ENCODE peak calls at places on chromosome 21, in four cellular contexts. N is body of pancreas, E is coronary artery, T is dorsolateral prefrontal cortex. C is an unnamed sample.

GRCh38 chr21:17780539-17780938 is 38.6 kb downstream of the C21orf91 start:
- DNase-seq in N (no peak), E (no peak), T (no peak), C (no peak)

GRCh38 chr21:29306920-29307319 is 8.2 kb downstream of the BACH1 start:
- DNase-seq in N (no peak), E (no peak), T (no peak), C (no peak)

GRCh38 chr21:16419188-16419874 is 689.5 kb downstream of the USP25 start:
- DNase-seq in N (peak; percentile 87), E (peak; percentile 85), T (peak; percentile 60), C (peak; percentile 65)

GRCh38 chr21:34885636-34886553 is 163.2 kb downstream of the RUNX1 start:
- DNase-seq in N (no peak), E (no peak), T (no peak), C (no peak)

GRCh38 chr21:35352066-35352770 is 303.1 kb upstream of the RUNX1 start:
- DNase-seq in N (no peak), E (no peak), T (no peak), C (peak; percentile 41)

GRCh38 chr21:37710555-37711293 is 205.5 kb downstream of the KCNJ6 start:
- DNase-seq in N (no peak), E (no peak), T (no peak), C (peak; percentile 7)

GRCh38 chr21:22263890-22264289 is 1265.7 kb downstream of the NCAM2 start:
- DNase-seq in N (no peak), E (no peak), T (no peak), C (no peak)

GRCh38 chr21:16307256-16307655 is 577.5 kb downstream of the USP25 start:
- DNase-seq in N (no peak), E (no peak), T (no peak), C (no peak)

GRCh38 chr21:21688877-21689276 is 690.7 kb downstream of the NCAM2 start:
- DNase-seq in N (no peak), E (no peak), T (no peak), C (peak; percentile 57)

GRCh38 chr21:27582246-27582945 is 615.5 kb upstream of the ADAMTS5 start:
- DNase-seq in N (no peak), E (no peak), T (no peak), C (no peak)

GRCh38 chr21:18622383-18622782 is 218.8 kb upstream of the TMPRSS15 start:
- DNase-seq in N (no peak), E (no peak), T (no peak), C (no peak)

GRCh38 chr21:17540530-17540929 is 27.7 kb downstream of the CXADR start:
- DNase-seq in N (no peak), E (no peak), T (no peak), C (no peak)

GRCh38 chr21:34690041-34690792 is 21.4 kb downstream of the CLIC6 start:
- DNase-seq in N (no peak), E (no peak), T (no peak), C (no peak)

GRCh38 chr21:16020878-16021277 is 291.1 kb downstream of the USP25 start:
- DNase-seq in N (no peak), E (no peak), T (no peak), C (no peak)

GRCh38 chr21:29144736-29145353 is 14.4 kb downstream of the MAP3K7CL start:
- DNase-seq in N (no peak), E (no peak), T (no peak), C (peak; percentile 47)

GRCh38 chr21:38220270-38220737 is 36.5 kb upstream of the KCNJ15 start:
- DNase-seq in N (no peak), E (no peak), T (no peak), C (peak; percentile 37)

DNA sequence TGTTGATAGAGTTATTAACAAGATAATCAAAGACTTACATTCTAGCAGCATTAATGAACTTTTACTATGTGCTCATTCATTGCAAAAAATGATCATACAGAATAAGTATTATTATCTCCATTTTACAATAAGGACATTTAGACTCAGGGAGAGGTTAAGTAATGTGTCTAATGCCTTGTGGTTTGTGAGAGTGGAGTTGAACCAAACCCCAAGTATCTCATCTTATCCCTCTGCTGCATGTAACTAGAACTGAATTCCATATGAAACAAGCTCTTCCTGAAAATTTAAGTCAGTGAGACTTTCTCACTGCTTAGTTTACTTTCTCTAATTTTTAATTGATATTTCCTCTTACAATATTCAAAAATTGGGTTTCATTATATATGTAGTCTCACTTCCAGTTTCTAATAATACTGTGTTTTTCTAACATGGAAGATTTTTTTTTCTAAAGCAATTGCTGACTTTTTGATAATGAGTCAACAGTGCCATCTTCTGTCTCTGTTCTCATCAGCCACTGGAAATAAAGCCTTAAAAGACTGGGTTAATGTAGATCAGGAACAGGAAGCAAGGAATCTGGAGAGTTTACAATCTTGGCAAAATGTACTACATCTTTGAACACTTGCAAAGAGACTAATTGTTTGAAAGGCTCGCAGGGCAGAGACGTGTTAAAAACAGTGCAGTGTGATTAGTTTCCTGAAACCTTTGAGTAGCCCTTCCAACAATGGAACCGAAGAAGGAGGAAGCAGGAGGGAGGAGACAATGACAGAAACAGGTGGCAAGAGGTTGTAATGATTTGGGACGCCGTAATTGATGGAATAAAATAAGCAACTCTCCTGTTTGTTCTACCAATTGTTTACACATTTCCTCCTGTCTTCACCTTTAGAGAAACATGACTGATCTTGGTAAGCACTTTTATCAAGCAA is 567.6 kb downstream of the MRPL39 start:
- DNase-seq in N (no peak), E (no peak), T (no peak), C (no peak)
- TF ChIP-seq CTCF in N (peak; percentile 62), E (no peak), T (peak; percentile 58), C (no peak)

DNA sequence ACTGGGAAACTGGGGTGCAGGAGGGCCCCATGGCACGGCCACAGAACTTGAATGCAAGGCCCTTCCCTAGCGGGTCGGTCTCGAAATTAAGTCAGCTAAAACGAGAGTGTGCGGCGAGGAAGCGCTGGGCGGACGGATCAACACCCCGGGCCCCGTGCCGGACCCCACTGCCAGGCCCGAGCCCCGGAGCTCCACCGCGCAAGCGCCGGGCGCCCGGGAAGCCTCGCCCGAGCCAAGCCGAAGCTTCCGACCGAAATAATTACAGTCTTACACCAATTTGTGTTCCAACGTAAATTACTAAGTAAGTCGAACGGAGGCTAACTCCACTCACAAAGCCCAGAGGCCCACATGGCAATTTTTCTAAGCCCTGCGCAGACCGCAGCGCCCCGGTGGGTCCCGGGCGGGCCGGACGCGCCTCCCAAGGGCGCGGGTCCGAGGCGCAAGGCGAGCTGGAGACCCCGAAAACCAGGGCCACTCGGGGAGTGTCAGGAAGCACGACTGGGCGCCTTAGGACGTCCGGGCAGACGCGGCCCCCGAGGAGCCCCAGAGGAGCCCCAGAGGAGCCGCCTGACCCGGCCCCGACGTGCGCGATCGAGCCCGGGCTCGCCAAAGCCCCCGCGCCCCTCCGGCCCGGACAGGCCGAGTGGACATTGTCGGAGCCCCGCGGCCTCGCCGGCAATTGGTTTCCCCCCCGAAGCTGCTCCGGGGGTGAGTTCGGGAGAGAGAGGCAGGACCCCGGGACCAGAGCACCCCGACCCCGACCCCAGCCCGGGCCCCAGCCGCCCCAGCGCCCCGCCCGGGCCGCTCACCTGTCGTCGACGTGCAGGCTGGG is 585 bp downstream of the RIPK4 start:
- DNase-seq in N (peak; percentile 45), E (no peak), T (no peak), C (no peak)
- H3K4me3 ChIP-seq in N (peak overlapping the region; percentile 54), E (peak overlapping the region; percentile 75), T (no peak overlapping the region), C (peak overlapping the region; percentile 46)

DNA sequence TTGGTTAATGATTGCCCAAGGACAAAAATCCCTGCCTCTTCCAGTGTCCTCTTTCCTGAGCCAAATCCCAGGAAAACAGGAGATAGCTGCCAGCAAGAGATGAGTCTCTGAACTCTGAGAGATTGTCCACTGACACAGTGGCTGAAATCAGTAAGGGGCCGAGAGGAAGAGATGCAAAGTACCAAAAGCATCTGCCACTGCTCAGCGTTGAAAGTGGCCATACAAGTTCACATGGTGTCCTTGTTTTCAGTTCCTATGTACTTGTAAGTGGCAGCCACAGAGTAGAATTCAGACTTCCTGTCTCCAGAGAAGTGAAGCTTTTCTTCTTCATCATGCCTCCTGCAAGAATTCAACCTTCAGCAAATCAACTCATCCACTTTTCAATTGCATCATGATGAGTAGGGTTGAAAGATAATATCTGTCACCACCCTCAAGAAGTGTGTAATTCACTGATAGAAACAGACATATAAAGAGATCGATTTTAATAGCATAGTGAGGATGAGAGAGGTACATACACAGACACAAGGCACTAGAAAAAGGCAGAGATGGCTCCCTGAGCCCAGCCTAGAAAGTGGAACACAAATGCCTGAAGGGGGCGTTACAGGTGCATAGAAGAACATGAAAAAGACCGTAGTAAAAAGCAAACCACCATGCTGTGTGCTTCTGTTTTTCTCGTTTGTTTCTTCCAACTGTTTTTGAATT is 185.8 kb downstream of the MRPL39 start:
- DNase-seq in N (no peak), E (no peak), T (no peak), C (peak; percentile 67)
- TF ChIP-seq CTCF in N (peak; percentile 19), E (no peak), T (no peak), C (peak; percentile 39)

DNA sequence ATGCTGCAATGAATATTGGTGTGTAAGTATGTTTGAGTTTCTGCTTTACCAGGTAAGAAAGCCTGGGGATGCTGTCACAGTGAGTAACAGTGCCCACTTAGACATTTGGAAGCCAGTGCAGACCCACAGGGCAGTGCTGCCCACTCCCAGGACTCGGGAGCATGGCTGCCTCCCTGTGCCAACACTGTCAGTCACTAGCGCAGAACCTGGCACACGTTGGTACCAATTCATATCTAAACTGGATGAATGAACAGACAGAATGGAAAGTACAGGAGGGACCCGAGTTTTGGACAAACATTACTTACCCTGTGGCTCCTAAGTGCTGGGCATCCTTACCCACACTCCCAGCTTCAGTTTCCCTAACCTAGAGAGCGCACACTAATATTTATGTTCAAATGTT is 1.6 kb upstream of the EVA1C start:
- DNase-seq in N (no peak), E (no peak), T (no peak), C (no peak)
- H3K4me3 ChIP-seq in N (no peak overlapping the region), E (peak overlapping the region; percentile 94), T (peak overlapping the region; percentile 73), C (peak overlapping the region; percentile 73)

DNA sequence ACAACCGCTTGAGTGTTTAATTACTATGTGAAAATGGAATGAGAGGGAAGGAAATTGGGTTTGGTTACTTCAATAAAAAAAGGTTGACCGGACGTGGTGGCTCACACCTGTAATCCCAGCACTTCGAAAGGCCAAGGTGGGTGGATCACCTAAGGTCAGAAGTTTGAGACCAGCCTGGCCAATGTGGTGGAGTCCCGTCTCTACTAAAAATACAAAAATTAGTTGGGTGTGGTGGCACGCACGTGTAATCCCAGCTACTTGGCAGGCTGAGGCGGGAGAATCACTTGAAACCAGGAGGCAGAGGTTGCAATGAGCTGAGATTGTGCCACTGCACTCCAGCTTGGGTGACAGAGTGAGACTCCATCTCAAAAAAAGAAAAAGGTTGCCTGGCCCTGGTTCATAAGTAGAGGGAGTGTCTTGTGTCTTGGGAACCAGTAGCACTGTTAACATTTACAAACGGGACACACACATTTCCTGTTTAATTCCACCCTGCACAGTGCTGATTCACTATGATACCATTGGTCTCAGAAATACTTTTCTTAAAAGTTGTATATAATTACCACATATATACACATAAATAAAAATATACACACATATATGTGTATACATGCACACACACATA is 27.6 kb upstream of the CLDN14 start:
- DNase-seq in N (no peak), E (no peak), T (no peak), C (no peak)
- TF ChIP-seq CTCF in N (no peak), E (no peak), T (no peak), C (no peak)

GRCh38 chr21:43361127-43361492 is 65.8 kb downstream of the SIK1 start:
- DNase-seq in N (no peak), E (no peak), T (no peak), C (peak; percentile 43)
- H3K4me3 ChIP-seq in N (no peak overlapping the region), E (peak overlapping the region; percentile 62), T (peak overlapping the region; percentile 7), C (no peak overlapping the region)